ENCODE peak calls at places on chromosomes 3 and 15, in six cellular contexts. D, F, O, Z, G and N are unnamed samples.

GRCh38 chr3:14476583-14477265 is 63.4 kb downstream of the GRIP2 start:
- DNase-seq in G (no peak), D (no peak), O (no peak), Z (no peak), F (no peak), N (no peak)

GRCh38 chr3:3071136-3071535 is 39.0 kb downstream of the IL5RA start:
- DNase-seq in D (no peak), Z (no peak), F (no peak), O (no peak), G (no peak), N (no peak)

GRCh38 chr15:51195459-51195858 is 100.8 kb upstream of the TNFAIP8L3 start:
- DNase-seq in G (no peak), Z (no peak), F (no peak), D (no peak), O (no peak), N (no peak)

GRCh38 chr3:13379191-13379830 is 40.8 kb downstream of the NUP210 start:
- DNase-seq in D (no peak), G (no peak), F (no peak), Z (peak; percentile 46), O (peak; percentile 84), N (peak; percentile 80)

GRCh38 chr3:100245932-100246331 is 14.9 kb upstream of the TBC1D23 start:
- DNase-seq in O (peak; percentile 73), F (no peak), G (no peak), Z (no peak), D (no peak), N (no peak)

GRCh38 chr3:182491571-182491970 is 301.7 kb upstream of the ATP11B start:
- DNase-seq in D (no peak), Z (no peak), O (no peak), F (no peak), G (no peak), N (no peak)

GRCh38 chr3:179068779-179069530 is 2.7 kb downstream of the ZMAT3 start:
- DNase-seq in D (peak; percentile 27), Z (no peak), G (no peak), F (no peak), O (peak; percentile 40), N (peak; percentile 63)

GRCh38 chr3:51539291-51539891 is 872 bp downstream of the RAD54L2 start:
- DNase-seq in F (no peak), G (peak; percentile 12), O (peak; percentile 85), D (peak; percentile 68), Z (peak; percentile 55), N (peak; percentile 75)

GRCh38 chr3:106068386-106068785 is 199.6 kb upstream of the CBLB start:
- DNase-seq in O (no peak), Z (no peak), G (no peak), D (no peak), F (no peak), N (no peak)

GRCh38 chr3:139827833-139828232 is 107.2 kb upstream of the CLSTN2 start:
- DNase-seq in D (no peak), O (no peak), G (no peak), F (no peak), Z (no peak), N (no peak)

GRCh38 chr3:193861036-193861435 is 268.0 kb downstream of the OPA1 start:
- DNase-seq in Z (no peak), G (no peak), D (no peak), O (no peak), F (no peak), N (no peak)

GRCh38 chr3:64186667-64187064 is 38.6 kb downstream of the PRICKLE2 start:
- DNase-seq in D (no peak), F (no peak), O (no peak), Z (no peak), G (no peak), N (no peak)

GRCh38 chr3:53808496-53808895 is 37.7 kb downstream of the CHDH start:
- DNase-seq in O (no peak), Z (no peak), G (no peak), F (no peak), D (no peak), N (no peak)

GRCh38 chr15:47822066-47822465 is 104.8 kb downstream of the SEMA6D start:
- DNase-seq in Z (no peak), G (no peak), D (no peak), F (no peak), O (no peak), N (peak; percentile 30)

GRCh38 chr3:42802876-42803799 is 1.2 kb downstream of the HIGD1A start:
- DNase-seq in Z (no peak), O (peak; percentile 22), G (peak; percentile 36), F (no peak), D (peak; percentile 70), N (peak; percentile 52)

GRCh38 chr3:127747751-127748521 is 74.4 kb downstream of the MGLL start:
- DNase-seq in F (no peak), O (peak; percentile 95), D (peak; percentile 13), Z (no peak), G (no peak), N (peak; percentile 87)

GRCh38 chr15:70955151-70955550 is 62.5 kb downstream of the LRRC49 start:
- DNase-seq in G (no peak), D (no peak), Z (no peak), O (peak; percentile 49), F (no peak), N (peak; percentile 19)

GRCh38 chr15:70954176-70954575 is 61.5 kb downstream of the LRRC49 start:
- DNase-seq in F (no peak), Z (no peak), D (no peak), O (no peak), G (no peak), N (no peak)

GRCh38 chr15:70947369-70948335 is 55.0 kb downstream of the LRRC49 start:
- DNase-seq in O (no peak), D (no peak), Z (no peak), G (no peak), F (no peak), N (no peak)

GRCh38 chr15:70954733-70955132 is 62.1 kb downstream of the LRRC49 start:
- DNase-seq in G (no peak), F (no peak), D (no peak), Z (no peak), O (no peak), N (no peak)

DNA sequence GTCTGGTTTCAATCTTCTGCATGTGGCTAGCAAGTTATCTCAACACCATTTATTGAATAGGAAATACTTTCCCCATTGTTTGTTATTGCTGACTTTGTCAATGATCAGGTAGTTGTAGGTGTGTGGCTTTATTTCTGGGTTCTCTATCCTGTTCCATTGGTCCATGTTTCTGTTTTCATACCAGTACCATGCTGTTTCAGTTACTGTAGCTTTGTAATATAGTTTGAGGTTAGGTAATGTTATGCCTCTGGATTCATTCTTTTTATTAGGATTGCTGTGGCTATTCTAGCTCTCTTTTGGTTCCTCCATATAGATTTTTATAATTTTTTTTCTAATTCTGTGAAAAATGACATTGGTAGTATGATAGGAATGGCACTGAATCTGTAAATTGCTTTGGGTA is 58.3 kb downstream of the LRRC49 start:
- DNase-seq in F (no peak), Z (no peak), O (no peak), D (no peak), G (no peak), N (no peak)
- H3K4ac ChIP-seq in F (no peak overlapping the region), Z (no peak overlapping the region), O (no peak overlapping the region), D (no peak overlapping the region), G (no peak overlapping the region), N (no peak overlapping the region)

GRCh38 chr3:113746069-113746954 is at the start of gene NAA50:
- DNase-seq in F (peak; percentile 75), Z (peak; percentile 98), G (peak; percentile 90), D (peak; percentile 98), O (peak; percentile 95), N (peak; percentile 98)

GRCh38 chr3:113747719-113748046 is 848 bp downstream of the ATP6V1A start:
- DNase-seq in G (peak; percentile 6), F (no peak), Z (no peak), D (no peak), O (no peak), N (peak; percentile 47)

GRCh38 chr3:113745273-113746068 is 578 bp downstream of the NAA50 start:
- DNase-seq in O (peak; percentile 90), D (peak; percentile 92), G (peak; percentile 62), F (peak; percentile 34), Z (peak; percentile 72), N (peak; percentile 93)

GRCh38 chr3:113744941-113745272 is 1.1 kb downstream of the NAA50 start:
- DNase-seq in O (no peak), D (no peak), F (no peak), Z (no peak), G (no peak), N (no peak)

GRCh38 chr3:113746955-113747718 is at the start of gene ATP6V1A:
- DNase-seq in F (no peak), G (peak; percentile 52), D (peak; percentile 68), O (no peak), Z (peak; percentile 61), N (peak; percentile 46)
- H2BK5ac ChIP-seq in F (peak within 1 kb of the TSS; percentile 84), G (peak within 1 kb of the TSS; percentile 71), D (peak within 1 kb of the TSS; percentile 79), O (peak within 1 kb of the TSS; percentile 91), Z (peak within 1 kb of the TSS; percentile 92), N (peak within 1 kb of the TSS; percentile 90)

GRCh38 chr15:88874275-88874674 is 21.1 kb downstream of the HAPLN3 start:
- DNase-seq in Z (no peak), D (no peak), G (no peak), F (no peak), O (no peak), N (no peak)
- H3K4me3 ChIP-seq in Z (no peak overlapping the region), D (no peak overlapping the region), G (no peak overlapping the region), F (no peak overlapping the region), O (no peak overlapping the region), N (no peak overlapping the region)

GRCh38 chr3:47781685-47782537 is at the start of gene SMARCC1:
- DNase-seq in O (peak; percentile 97), G (peak; percentile 97), D (peak; percentile 99), F (peak; percentile 85), Z (peak; percentile 99), N (peak; percentile 97)
- H3K4ac ChIP-seq in O (peak within 1 kb of the TSS; percentile 97), G (peak within 1 kb of the TSS; percentile 60), D (peak within 1 kb of the TSS; percentile 98), F (peak within 1 kb of the TSS; percentile 93), Z (peak within 1 kb of the TSS; percentile 92), N (peak within 1 kb of the TSS; percentile 87)

DNA sequence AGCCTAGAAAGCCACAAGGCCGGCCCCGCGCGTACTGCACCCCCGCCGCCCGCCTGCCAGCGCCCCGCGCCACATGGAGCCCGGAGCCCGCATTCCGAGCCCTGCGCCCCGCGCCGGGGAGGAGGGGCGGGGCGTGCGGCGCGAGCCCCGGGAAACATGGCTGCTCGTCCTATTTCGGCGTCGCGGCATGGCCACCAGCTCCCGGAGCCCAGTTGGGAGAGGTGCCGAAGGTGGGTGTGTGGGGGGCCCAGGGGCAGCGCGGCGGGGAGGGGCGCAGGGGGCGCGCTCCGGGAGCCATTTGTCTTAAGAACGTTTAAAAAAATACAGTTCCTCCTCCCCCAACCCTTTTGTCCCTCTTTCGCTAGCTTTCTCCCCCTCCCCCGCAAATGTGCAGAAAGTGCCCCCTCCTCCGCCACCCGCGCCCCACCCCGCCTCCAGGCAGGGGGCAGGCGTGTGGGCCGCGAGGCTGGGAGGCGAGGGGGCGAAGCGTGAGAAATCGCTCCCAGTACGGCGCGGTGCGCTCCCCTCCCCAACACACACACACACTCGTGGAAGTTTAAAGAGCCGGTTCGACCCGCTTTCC is 2.5 kb downstream of the ANP32A start:
- DNase-seq in F (no peak), D (peak; percentile 84), G (peak; percentile 66), Z (peak; percentile 62), O (peak; percentile 54), N (peak; percentile 81)
- H2BK5ac ChIP-seq in F (peak overlapping the region; percentile 85), D (peak overlapping the region; percentile 96), G (peak overlapping the region; percentile 99), Z (peak overlapping the region; percentile 98), O (peak overlapping the region; percentile 97), N (peak overlapping the region; percentile 92)

GRCh38 chr3:141491081-141491480 is 4.3 kb downstream of the RASA2 start:
- DNase-seq in F (no peak), G (no peak), D (no peak), Z (no peak), O (no peak), N (no peak)
- H3K4me3 ChIP-seq in F (no peak overlapping the region), G (no peak overlapping the region), D (no peak overlapping the region), Z (no peak overlapping the region), O (no peak overlapping the region), N (no peak overlapping the region)